ENCODE peak calls at places on chromosomes 1 and 21, in eight cellular contexts. J is fibroblast of the aortic adventitia, H is H1, W is heart right ventricle, C is cardiac fibroblast, K is Panc1, D is fibroblast of mammary gland, O is NB4. Z is an unnamed sample.

GRCh38 chr1:52771384-52771783 is 45.1 kb downstream of the ZYG11B start:
- DNase-seq in J (no peak), H (no peak), W (no peak), C (no peak), K (no peak), D (no peak), O (no peak), Z (no peak)

GRCh38 chr1:15949453-15950245 is 26.3 kb downstream of the ZBTB17 start:
- DNase-seq in J (peak; percentile 98), H (peak; percentile 56), W (peak; percentile 83), C (peak; percentile 98), K (no peak), D (peak; percentile 97), O (peak; percentile 71), Z (no peak)

GRCh38 chr21:42527489-42528158 is 14.0 kb downstream of the SLC37A1 start:
- DNase-seq in J (no peak), H (no peak), W (no peak), C (no peak), K (no peak), D (no peak), O (no peak), Z (no peak)

GRCh38 chr1:24416666-24417391 is 1.2 kb downstream of the NIPAL3 start:
- DNase-seq in J (peak; percentile 84), H (no peak), W (no peak), C (peak; percentile 71), K (peak; percentile 64), D (peak; percentile 94), O (peak; percentile 42), Z (no peak)

GRCh38 chr1:152244576-152244975 is 20.6 kb upstream of the HRNR start:
- DNase-seq in J (no peak), H (no peak), W (no peak), C (no peak), K (no peak), D (peak; percentile 56), O (no peak), Z (no peak)

GRCh38 chr21:42374457-42374856 is 8.1 kb upstream of the TFF1 start:
- DNase-seq in J (no peak), H (no peak), W (no peak), C (no peak), K (no peak), D (no peak), O (no peak), Z (no peak)

GRCh38 chr1:24051206-24051945 is 60.6 kb downstream of the MYOM3 start:
- DNase-seq in J (no peak), H (no peak), W (no peak), C (peak; percentile 20), K (no peak), D (peak; percentile 27), O (peak; percentile 63), Z (no peak)

GRCh38 chr1:222644649-222645005 is 26.7 kb downstream of the MIA3 start:
- DNase-seq in J (peak; percentile 29), H (no peak), W (no peak), C (peak; percentile 33), K (no peak), D (peak; percentile 18), O (no peak), Z (no peak)

GRCh38 chr1:87902830-87903614 is 574.3 kb downstream of the LMO4 start:
- DNase-seq in J (peak; percentile 74), H (no peak), W (peak; percentile 9), C (peak; percentile 74), K (no peak), D (peak; percentile 34), O (peak; percentile 13), Z (no peak)

GRCh38 chr1:8137406-8138244 is 111.5 kb upstream of the ERRFI1 start:
- DNase-seq in J (peak; percentile 97), H (no peak), W (peak; percentile 44), C (peak; percentile 90), K (peak; percentile 85), D (peak; percentile 98), O (no peak), Z (no peak)

GRCh38 chr1:35390600-35391494 is 122.3 kb downstream of the ZMYM4 start:
- DNase-seq in J (no peak), H (peak; percentile 58), W (no peak), C (no peak), K (no peak), D (peak; percentile 27), O (peak; percentile 16), Z (no peak)

GRCh38 chr1:217713223-217713622 is 82.1 kb downstream of the SPATA17 start:
- DNase-seq in J (no peak), H (no peak), W (no peak), C (no peak), K (no peak), D (peak; percentile 29), O (no peak), Z (no peak)

GRCh38 chr1:23555949-23556640 is 3.2 kb downstream of the ID3 start:
- DNase-seq in J (peak; percentile 78), H (peak; percentile 76), W (no peak), C (peak; percentile 85), K (no peak), D (peak; percentile 75), O (no peak), Z (no peak)

GRCh38 chr1:161196111-161196510 is 2.7 kb downstream of the ADAMTS4 start:
- DNase-seq in J (no peak), H (no peak), W (no peak), C (no peak), K (no peak), D (no peak), O (no peak), Z (no peak)

GRCh38 chr1:168734271-168734670 is 5.3 kb upstream of the DPT start:
- DNase-seq in J (no peak), H (no peak), W (peak; percentile 64), C (no peak), K (no peak), D (peak; percentile 11), O (no peak), Z (peak; percentile 80)

GRCh38 chr1:26067432-26067911 is at the start of gene TRIM63:
- DNase-seq in J (no peak), H (no peak), W (peak; percentile 65), C (peak; percentile 44), K (no peak), D (no peak), O (no peak), Z (no peak)

GRCh38 chr1:10736623-10737267 is 59.7 kb downstream of the CASZ1 start:
- DNase-seq in J (no peak), H (no peak), W (no peak), C (no peak), K (no peak), D (no peak), O (no peak), Z (no peak)

GRCh38 chr1:221611930-221612777 is 129.7 kb downstream of the DUSP10 start:
- DNase-seq in J (peak; percentile 90), H (no peak), W (peak; percentile 66), C (peak; percentile 87), K (peak; percentile 20), D (peak; percentile 92), O (peak; percentile 11), Z (peak; percentile 72)

DNA sequence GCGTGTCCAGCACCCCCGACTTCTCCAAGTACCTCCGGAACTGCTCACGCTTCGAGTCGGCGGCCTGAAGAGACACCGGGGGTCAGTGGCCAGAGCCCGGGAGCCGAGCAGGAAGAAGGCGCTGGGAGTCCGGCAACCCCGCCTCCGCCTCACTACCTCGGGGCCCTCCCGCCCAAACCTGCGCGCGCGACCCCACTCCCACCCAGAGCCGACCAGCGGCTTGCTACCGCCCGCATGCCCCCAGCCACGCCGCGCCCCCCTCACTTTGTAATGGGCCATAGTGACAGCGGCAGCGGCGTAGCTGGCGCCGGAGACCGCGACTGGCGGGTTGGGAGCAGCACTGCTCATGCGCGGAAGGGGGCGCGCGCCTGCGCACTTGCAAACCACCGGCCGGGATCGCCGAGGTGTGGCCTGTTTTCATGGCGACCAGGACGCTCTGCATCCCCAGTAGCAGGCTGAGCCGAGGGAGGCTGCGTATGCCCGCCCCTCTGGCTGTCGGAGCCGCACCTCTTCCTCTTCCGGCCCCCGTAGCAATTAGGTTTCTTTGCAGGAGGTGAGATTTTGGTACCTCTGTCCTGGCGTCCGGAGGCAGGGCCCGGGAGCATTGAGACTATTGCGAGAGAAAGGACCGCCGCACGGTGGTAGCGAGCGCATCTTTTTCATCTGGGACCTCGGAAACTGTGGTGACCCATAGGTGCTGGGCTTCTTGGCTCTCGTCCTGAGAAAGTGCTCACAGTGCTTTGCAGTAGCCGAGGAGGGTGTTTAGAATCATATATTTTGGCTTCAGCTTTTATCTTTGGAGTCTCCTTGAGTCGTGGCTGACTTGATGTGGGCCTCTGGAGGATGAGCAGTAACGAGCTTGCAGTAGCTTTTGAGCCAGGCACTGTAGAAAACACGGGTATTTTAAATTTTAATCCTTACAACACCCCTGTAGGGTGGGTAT is at the start of gene MYCBP:
- DNase-seq in J (peak; percentile 94), H (peak; percentile 99), W (peak; percentile 95), C (peak; percentile 97), K (peak; percentile 85), D (peak; percentile 93), O (peak; percentile 96), Z (peak; percentile 89)
- TF ChIP-seq CTCF in J (peak; percentile 13), H (peak; percentile 0), W (no peak), C (peak; percentile 7), K (no peak), D (no peak), O (no peak), Z (no peak)

GRCh38 chr1:224331326-224331725 is 1.4 kb upstream of the NVL start:
- DNase-seq in J (no peak), H (no peak), W (no peak), C (no peak), K (no peak), D (no peak), O (no peak), Z (no peak)
- H3K4me3 ChIP-seq in J (no peak overlapping the region), H (no peak overlapping the region), W (no peak overlapping the region), C (no peak overlapping the region), K (no peak overlapping the region), D (no peak overlapping the region), O (peak overlapping the region; percentile 96), Z (peak overlapping the region; percentile 70)

GRCh38 chr1:89622895-89623294 is 10.0 kb upstream of the LRRC8C start:
- DNase-seq in J (no peak), H (no peak), W (no peak), C (peak; percentile 66), K (no peak), D (peak; percentile 63), O (peak; percentile 26), Z (no peak)
- TF ChIP-seq CTCF in J (peak; percentile 25), H (peak; percentile 20), W (no peak), C (peak; percentile 13), K (peak; percentile 24), D (peak; percentile 40), O (no peak), Z (peak; percentile 21)

GRCh38 chr1:66779475-66780078 is 21.5 kb downstream of the INSL5 start:
- DNase-seq in J (no peak), H (no peak), W (no peak), C (no peak), K (no peak), D (no peak), O (no peak), Z (no peak)

GRCh38 chr1:66778266-66778665 is 22.8 kb downstream of the INSL5 start:
- DNase-seq in J (peak; percentile 4), H (no peak), W (no peak), C (no peak), K (no peak), D (no peak), O (no peak), Z (no peak)

GRCh38 chr1:66775646-66776045 is 23.4 kb downstream of the DYNLT5 start:
- DNase-seq in J (no peak), H (no peak), W (no peak), C (no peak), K (no peak), D (no peak), O (no peak), Z (no peak)

GRCh38 chr1:66778969-66779368 is 22.1 kb downstream of the INSL5 start:
- DNase-seq in J (peak; percentile 33), H (no peak), W (no peak), C (peak; percentile 4), K (no peak), D (peak; percentile 35), O (no peak), Z (no peak)

GRCh38 chr1:66777846-66778245 is 23.2 kb downstream of the INSL5 start:
- DNase-seq in J (peak; percentile 2), H (no peak), W (no peak), C (no peak), K (no peak), D (no peak), O (no peak), Z (no peak)
- H3K4me3 ChIP-seq in J (no peak overlapping the region), H (no peak overlapping the region), W (no peak overlapping the region), C (no peak overlapping the region), K (no peak overlapping the region), D (no peak overlapping the region), O (no peak overlapping the region), Z (no peak overlapping the region)